ENCODE peak calls at places on chromosomes 16 and 17, in six cellular contexts. E, O, U, J, Y and Z are unnamed samples.

GRCh38 chr17:69492410-69493071 is 78.0 kb downstream of the MAP2K6 start:
- DNase-seq in U (no peak), O (peak; percentile 88), Y (peak; percentile 82), J (peak; percentile 78), E (peak; percentile 95), Z (no peak)

GRCh38 chr16:53960050-53960812 is 256.3 kb downstream of the FTO start:
- DNase-seq in Y (no peak), O (no peak), U (no peak), E (no peak), J (no peak), Z (no peak)

GRCh38 chr16:74186589-74186988 is 110.0 kb upstream of the PSMD7 start:
- DNase-seq in E (no peak), Y (no peak), J (no peak), O (peak; percentile 48), U (no peak), Z (no peak)

GRCh38 chr17:58534901-58535421 is 20.5 kb upstream of the MTMR4 start:
- DNase-seq in U (no peak), J (peak; percentile 86), E (no peak), Y (peak; percentile 30), O (peak; percentile 61), Z (no peak)

GRCh38 chr16:4053663-4054479 is 62.4 kb downstream of the ADCY9 start:
- DNase-seq in E (no peak), O (peak; percentile 95), Y (no peak), J (peak; percentile 97), U (no peak), Z (no peak)

GRCh38 chr17:7930841-7931631 is 710 bp downstream of the TRAPPC1 start:
- DNase-seq in E (no peak), U (no peak), Y (no peak), O (no peak), J (no peak), Z (no peak)

GRCh38 chr16:1433756-1434155 is 2.9 kb downstream of the PERCC1 start:
- DNase-seq in J (no peak), E (no peak), U (no peak), Y (no peak), O (no peak), Z (no peak)

GRCh38 chr16:69393898-69394849 is 8.4 kb upstream of the TERF2 start:
- DNase-seq in O (peak; percentile 37), J (no peak), Y (no peak), E (no peak), U (no peak), Z (no peak)

GRCh38 chr17:40121191-40121885 is 433 bp upstream of the MSL1 start:
- DNase-seq in J (peak; percentile 66), U (no peak), Y (no peak), E (no peak), O (peak; percentile 49), Z (no peak)

GRCh38 chr16:67030221-67030962 is 1.4 kb downstream of the CBFB start:
- DNase-seq in O (no peak), U (peak; percentile 19), J (no peak), E (no peak), Y (no peak), Z (no peak)

GRCh38 chr17:17171991-17172939 is 33.9 kb downstream of the PLD6 start:
- DNase-seq in O (no peak), J (no peak), E (peak; percentile 28), Y (no peak), U (no peak), Z (no peak)

GRCh38 chr16:57564571-57565270 is 22.3 kb downstream of the ADGRG5 start:
- DNase-seq in E (peak; percentile 9), Y (no peak), O (peak; percentile 62), J (peak; percentile 51), U (no peak), Z (no peak)

GRCh38 chr16:68590201-68590994 is 51.3 kb downstream of the ZFP90 start:
- DNase-seq in O (peak; percentile 7), Y (peak; percentile 50), E (peak; percentile 85), J (peak; percentile 14), U (peak; percentile 97), Z (peak; percentile 58)

GRCh38 chr17:31788956-31789355 is 70.1 kb downstream of the COPRS start:
- DNase-seq in E (no peak), Y (no peak), U (no peak), J (no peak), O (peak; percentile 84), Z (no peak)

GRCh38 chr16:2486645-2487516 is 12.0 kb downstream of the TBC1D24 start:
- DNase-seq in U (no peak), E (no peak), Y (no peak), J (no peak), O (peak; percentile 23), Z (no peak)

GRCh38 chr17:48577330-48577945 is 712 bp downstream of the HOXB4 start:
- DNase-seq in U (no peak), O (peak; percentile 84), Y (no peak), E (no peak), J (peak; percentile 75), Z (no peak)

GRCh38 chr16:54540525-54541180 is 254.1 kb upstream of the IRX3 start:
- DNase-seq in O (no peak), E (no peak), J (no peak), Y (no peak), U (no peak), Z (no peak)

GRCh38 chr17:50683434-50684287 is 24.1 kb downstream of the ANKRD40 start:
- DNase-seq in J (no peak), E (no peak), U (no peak), O (no peak), Y (no peak), Z (no peak)

GRCh38 chr16:73053379-73054130 is 5.6 kb upstream of the ZFHX3 start:
- DNase-seq in Y (no peak), J (peak; percentile 85), U (no peak), E (peak; percentile 64), O (peak; percentile 75), Z (no peak)

GRCh38 chr17:50060951-50061712 is 5.2 kb downstream of the ITGA3 start:
- DNase-seq in U (no peak), Y (no peak), J (peak; percentile 61), O (peak; percentile 75), E (no peak), Z (no peak)

GRCh38 chr17:10210151-10210574 is 11.8 kb upstream of the GAS7 start:
- DNase-seq in O (peak; percentile 58), Y (peak; percentile 92), E (peak; percentile 86), J (peak; percentile 22), U (peak; percentile 48), Z (no peak)

GRCh38 chr16:31211960-31212359 is 2.0 kb upstream of the TRIM72 start:
- DNase-seq in U (no peak), E (no peak), O (no peak), Y (no peak), J (no peak), Z (no peak)

GRCh38 chr16:15954814-15955151 is 5.4 kb downstream of the ABCC1 start:
- DNase-seq in Y (no peak), U (no peak), J (no peak), O (peak; percentile 75), E (no peak), Z (no peak)

GRCh38 chr17:40437095-40437732 is 6.0 kb upstream of the IGFBP4 start:
- DNase-seq in Y (no peak), J (no peak), U (no peak), O (peak; percentile 26), E (no peak), Z (no peak)

GRCh38 chr17:43314582-43314981 is 80.8 kb upstream of the RNU2-1 start:
- DNase-seq in E (peak; percentile 25), J (peak; percentile 50), Y (no peak), U (peak; percentile 49), O (no peak), Z (no peak)

GRCh38 chr16:50315346-50315997 is 49.1 kb downstream of the ADCY7 start:
- DNase-seq in Y (no peak), U (no peak), J (no peak), O (no peak), E (no peak), Z (no peak)

GRCh38 chr17:79033046-79033616 is 9.2 kb downstream of the C1QTNF1 start:
- DNase-seq in E (no peak), J (no peak), O (no peak), U (no peak), Y (no peak), Z (no peak)
- H3K23ac ChIP-seq in E (no peak overlapping the region), J (no peak overlapping the region), O (no peak overlapping the region), U (no peak overlapping the region), Y (no peak overlapping the region), Z (no peak overlapping the region)

DNA sequence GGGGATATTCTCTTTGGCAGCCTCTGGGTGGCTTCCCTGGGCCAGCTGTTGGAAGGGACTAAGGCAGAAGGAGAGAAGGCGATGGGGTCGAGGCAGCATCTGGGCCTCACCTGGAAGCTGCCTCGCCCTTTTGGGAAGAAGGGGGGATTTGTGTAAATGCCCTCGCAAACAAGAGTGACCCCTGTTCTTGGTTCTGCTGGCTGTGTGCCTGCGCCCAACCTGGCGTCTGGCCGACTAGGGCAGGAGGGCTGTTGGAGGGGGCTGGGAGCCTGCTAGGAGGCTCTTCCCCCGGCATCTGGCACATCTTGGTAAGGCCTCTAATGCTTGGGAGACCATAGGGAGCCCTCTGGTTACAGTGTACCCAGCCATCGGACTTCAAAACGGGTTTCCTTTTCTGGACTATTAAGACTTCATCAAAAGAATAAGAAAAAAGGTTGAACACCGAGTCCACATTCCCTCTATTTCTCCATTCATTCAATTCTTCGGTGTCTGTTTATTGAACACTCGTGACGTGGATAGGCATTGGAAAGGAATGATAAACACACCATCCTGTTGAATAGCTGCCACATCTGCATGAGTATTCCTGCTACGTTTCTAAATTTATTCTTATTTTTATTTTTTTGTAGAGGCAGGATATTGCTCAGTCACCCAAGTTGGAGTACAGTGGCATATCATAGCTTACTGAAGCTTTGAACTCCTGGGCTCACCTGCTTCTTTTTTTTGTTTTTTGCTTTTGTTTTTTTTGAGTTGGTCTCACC is 80.6 kb upstream of the CIBAR2 start:
- DNase-seq in U (no peak), Y (no peak), E (no peak), O (peak; percentile 93), J (peak; percentile 55), Z (no peak)
- H3K36me3 ChIP-seq in U (no peaks in the 10 kb centered on the region), Y (no peaks in the 10 kb centered on the region), E (no peaks in the 10 kb centered on the region), O (peaks cover 1% of the 10 kb centered on the region), J (peaks cover 8% of the 10 kb centered on the region), Z (no peaks in the 10 kb centered on the region)

GRCh38 chr16:55849536-55849935 is 16.6 kb upstream of the CES1 start:
- DNase-seq in U (no peak), O (no peak), Y (no peak), E (no peak), J (no peak), Z (no peak)
- H3K23ac ChIP-seq in U (no peak overlapping the region), O (no peak overlapping the region), Y (no peak overlapping the region), E (no peak overlapping the region), J (no peak overlapping the region), Z (no peak overlapping the region)

DNA sequence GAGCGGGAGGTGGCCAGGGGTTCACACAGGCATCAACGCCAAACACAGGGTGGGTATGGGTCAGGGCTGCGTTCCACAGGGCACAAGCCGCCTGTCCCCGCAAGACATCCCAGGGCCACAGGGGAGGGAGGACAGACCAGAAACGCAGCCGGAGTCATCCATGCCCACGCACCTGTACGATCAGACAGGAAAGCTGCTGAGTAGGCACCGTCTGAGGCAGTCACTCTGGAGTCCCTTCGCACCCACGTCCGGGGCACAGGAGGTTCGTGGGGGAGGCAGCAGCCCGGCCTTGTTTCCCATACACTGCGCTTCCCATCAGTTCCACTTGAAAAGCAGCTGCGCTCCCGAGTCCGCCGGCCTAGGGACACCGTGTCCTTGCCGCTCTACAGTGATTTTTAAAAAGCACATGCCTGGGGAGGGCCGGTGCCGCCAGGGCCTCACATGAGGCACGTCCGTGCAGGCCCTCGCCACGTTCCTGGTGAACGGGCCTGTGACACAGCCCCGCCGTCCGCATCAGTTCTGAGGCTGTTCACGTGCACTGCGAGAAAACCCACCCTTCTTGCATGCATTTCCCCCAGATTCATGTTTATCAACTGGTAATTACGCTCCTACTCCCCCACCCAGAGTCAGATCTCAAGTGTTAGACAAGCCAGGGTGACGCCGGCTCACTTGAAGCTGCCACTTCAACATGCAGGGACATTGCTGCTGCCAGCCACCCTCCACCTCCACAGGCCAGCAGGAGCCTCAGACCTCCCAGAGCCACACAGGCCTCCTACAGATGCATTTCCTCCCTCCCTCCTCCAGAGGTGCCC is 34.8 kb downstream of the WDR45B start:
- DNase-seq in J (no peak), O (no peak), Y (no peak), U (no peak), E (peak; percentile 69), Z (no peak)
- H3K36me3 ChIP-seq in J (peaks cover 72% of the 10 kb centered on the region), O (peaks cover 44% of the 10 kb centered on the region), Y (peaks cover 46% of the 10 kb centered on the region), U (peaks cover 35% of the 10 kb centered on the region), E (peaks cover 9% of the 10 kb centered on the region), Z (peaks cover 29% of the 10 kb centered on the region)